ENCODE peak calls at places on chromosomes 11 and 22, in four cellular contexts. C, I, V and O are unnamed samples.

GRCh38 chr11:20840341-20840740 is 171.0 kb downstream of the NELL1 start:
- DNase-seq in C (peak), I (no peak), V (no peak), O (no peak)

GRCh38 chr11:9535189-9535781 is 38.2 kb upstream of the WEE1 start:
- DNase-seq in C (no peak), I (peak), V (peak), O (peak)

GRCh38 chr11:1072116-1072820 is 2.4 kb upstream of the MUC2 start:
- DNase-seq in C (no peak), I (no peak), V (no peak), O (peak)

GRCh38 chr22:50303515-50303847 is 4.0 kb downstream of the PLXNB2 start:
- DNase-seq in C (no peak), I (no peak), V (no peak), O (no peak)

GRCh38 chr22:24005201-24005600 is at the start of gene GSTT4:
- DNase-seq in C (no peak), I (peak), V (no peak), O (no peak)

GRCh38 chr11:14075118-14075601 is 112.6 kb downstream of the SPON1 start:
- DNase-seq in C (no peak), I (no peak), V (peak), O (no peak)

GRCh38 chr11:19891050-19891449 is 178.4 kb downstream of the NAV2 start:
- DNase-seq in C (no peak), I (no peak), V (no peak), O (no peak)

GRCh38 chr11:44658451-44658850 is 68.3 kb upstream of the TSPAN18 start:
- DNase-seq in C (no peak), I (no peak), V (no peak), O (peak)

GRCh38 chr11:45193695-45194094 is 47.3 kb downstream of the PRDM11 start:
- DNase-seq in C (no peak), I (no peak), V (no peak), O (no peak)

GRCh38 chr11:44221486-44221885 is 88.5 kb downstream of the ALX4 start:
- DNase-seq in C (no peak), I (no peak), V (no peak), O (no peak)

GRCh38 chr22:38569181-38569971 is 607 bp downstream of the DMC1 start:
- DNase-seq in C (no peak), I (no peak), V (no peak), O (peak)

GRCh38 chr11:57566035-57566504 is 1.4 kb downstream of the UBE2L6 start:
- DNase-seq in C (no peak), I (peak), V (no peak), O (no peak)

GRCh38 chr11:86869966-86870570 is 69.7 kb downstream of the PRSS23 start:
- DNase-seq in C (peak), I (peak), V (peak), O (peak)

GRCh38 chr11:83044958-83045712 is 26.6 kb downstream of the RAB30 start:
- DNase-seq in C (no peak), I (no peak), V (no peak), O (no peak)

GRCh38 chr11:113411536-113411935 is 24.0 kb downstream of the ANKK1 start:
- DNase-seq in C (no peak), I (no peak), V (no peak), O (no peak)

GRCh38 chr11:118434123-118434552 is 2.2 kb upstream of the KMT2A start:
- DNase-seq in C (no peak), I (no peak), V (no peak), O (no peak)

GRCh38 chr11:111996129-111996528 is 29.1 kb upstream of the DLAT start:
- DNase-seq in C (no peak), I (no peak), V (no peak), O (no peak)

GRCh38 chr22:50734343-50734771 is 3.6 kb upstream of the ACR start:
- DNase-seq in C (no peak), I (no peak), V (no peak), O (peak)

GRCh38 chr11:130420478-130421198 is 7.8 kb downstream of the ADAMTS8 start:
- DNase-seq in C (no peak), I (no peak), V (no peak), O (no peak)